ENCODE peak calls at places on chromosomes 7 and 10, in five cellular contexts. V is progenitor cell of endocrine pancreas; G is COR-L47; O is NCI-H345; L is stimulated activated CD4-positive, alpha-beta T cell treated with anti-CD3 and anti-CD28 coated beads, Interleukin-15, amount 100 ng/mL, for 24 hours. P is an unnamed sample.

GRCh38 chr10:58909881-58910280 is 266.6 kb upstream of the PHYHIPL start:
- DNase-seq in V (no peak), G (no peak), O (no peak), L (no peak), P (no peak)

GRCh38 chr7:34488766-34489165 is 169.3 kb upstream of the NPSR1 start:
- DNase-seq in V (no peak), G (no peak), O (no peak), L (no peak), P (no peak)

GRCh38 chr10:105148456-105148855 is 507.4 kb downstream of the SORCS3 start:
- DNase-seq in V (no peak), G (no peak), O (no peak), L (no peak), P (no peak)

GRCh38 chr7:74476546-74477095 is 22.9 kb downstream of the GTF2IRD1 start:
- DNase-seq in V (no peak), G (no peak), O (no peak), L (no peak), P (no peak)

GRCh38 chr10:35412900-35413491 is 76.7 kb downstream of the CCNY start:
- DNase-seq in V (no peak), G (no peak), O (no peak), L (no peak), P (no peak)

GRCh38 chr10:109962247-109962646 is 38.9 kb upstream of the XPNPEP1 start:
- DNase-seq in V (no peak), G (no peak), O (no peak), L (no peak), P (no peak)

GRCh38 chr7:7424151-7424873 is 111.4 kb downstream of the COL28A1 start:
- DNase-seq in V (peak), G (peak), O (peak), L (peak), P (peak)

GRCh38 chr10:97096327-97097153 is 89.2 kb downstream of the SLIT1 start:
- DNase-seq in V (no peak), G (no peak), O (peak), L (no peak), P (no peak)

GRCh38 chr10:110664483-110665420 is 20.6 kb downstream of the RBM20 start:
- DNase-seq in V (no peak), G (no peak), O (no peak), L (no peak), P (no peak)

GRCh38 chr10:14736600-14737081 is 38.1 kb downstream of the FAM107B start:
- DNase-seq in V (no peak), G (no peak), O (no peak), L (no peak), P (no peak)

GRCh38 chr10:75616874-75617478 is 185.6 kb downstream of the LRMDA start:
- DNase-seq in V (no peak), G (no peak), O (no peak), L (no peak), P (no peak)

GRCh38 chr10:97321032-97321806 is 2.1 kb downstream of the FRAT1 start:
- DNase-seq in V (no peak), G (no peak), O (peak), L (peak), P (no peak)

GRCh38 chr10:55793024-55793423 is 568.0 kb downstream of the ZWINT start:
- DNase-seq in V (no peak), G (no peak), O (no peak), L (no peak), P (no peak)

GRCh38 chr10:133438711-133439273 is 14.4 kb upstream of the SPRN start:
- DNase-seq in V (no peak), G (no peak), O (no peak), L (no peak), P (no peak)

GRCh38 chr7:99380823-99381663 is 6.5 kb downstream of the ARPC1B start:
- DNase-seq in V (no peak), G (no peak), O (no peak), L (peak), P (no peak)

GRCh38 chr10:118356628-118357027 is 14.5 kb upstream of the FAM204A start:
- DNase-seq in V (no peak), G (no peak), O (no peak), L (no peak), P (no peak)

GRCh38 chr10:96390460-96390864 is 31.7 kb upstream of the OPALIN start:
- DNase-seq in V (no peak), G (no peak), O (no peak), L (no peak), P (no peak)

GRCh38 chr7:149771199-149771636 is 2.2 kb downstream of the ZNF467 start:
- DNase-seq in V (no peak), G (no peak), O (no peak), L (peak), P (no peak)

GRCh38 chr7:136859798-136860197 is 8.7 kb upstream of the CHRM2 start:
- DNase-seq in V (no peak), G (no peak), O (no peak), L (no peak), P (no peak)

GRCh38 chr10:117488004-117488403 is 54.5 kb upstream of the EMX2 start:
- DNase-seq in V (no peak), G (no peak), O (no peak), L (no peak), P (no peak)

GRCh38 chr10:69726850-69727249 is 74.9 kb upstream of the COL13A1 start:
- DNase-seq in V (no peak), G (no peak), O (peak), L (no peak), P (no peak)

GRCh38 chr7:1940402-1940786 is 270.3 kb downstream of the ELFN1 start:
- DNase-seq in V (no peak), G (no peak), O (no peak), L (peak), P (no peak)

GRCh38 chr7:55060690-55061414 is 42.0 kb downstream of the EGFR start:
- DNase-seq in V (no peak), G (peak), O (peak), L (no peak), P (no peak)

GRCh38 chr7:36545291-36545690 is 155.6 kb downstream of the ANLN start:
- DNase-seq in V (no peak), G (no peak), O (no peak), L (no peak), P (no peak)

GRCh38 chr7:94873239-94873638 is 34.2 kb upstream of the PPP1R9A start:
- DNase-seq in V (no peak), G (no peak), O (no peak), L (no peak), P (no peak)

GRCh38 chr7:138865843-138866242 is 67.8 kb upstream of the ATP6V0A4 start:
- DNase-seq in V (no peak), G (no peak), O (no peak), L (peak), P (no peak)